ENCODE peak calls at places on chromosomes 1 and 21, in five cellular contexts. One of them, this sample, is unnamed.

GRCh38 chr21:39610705-39611104 is 2.0 kb upstream of the B3GALT5 start:
- DNase-seq in DMS153: peak; percentile 26
- DNase-seq in astrocyte of the spinal cord: peak; percentile 14
- DNase-seq in NCI-H446 treated with DMSO at 0.1 percent for 48 hours: no peak
- DNase-seq in kidney glomerular epithelial cell: peak; percentile 58
- DNase-seq in this sample: no peak

GRCh38 chr1:185670187-185670627 is 64.0 kb upstream of the HMCN1 start:
- DNase-seq in NCI-H446 treated with DMSO at 0.1 percent for 48 hours: peak; percentile 41
- DNase-seq in DMS153: peak; percentile 55
- DNase-seq in astrocyte of the spinal cord: peak; percentile 72
- DNase-seq in kidney glomerular epithelial cell: peak; percentile 62
- DNase-seq in this sample: no peak

GRCh38 chr1:57072775-57073174 is 107.0 kb upstream of the C8B start:
- DNase-seq in NCI-H446 treated with DMSO at 0.1 percent for 48 hours: no peak
- DNase-seq in astrocyte of the spinal cord: no peak
- DNase-seq in DMS153: no peak
- DNase-seq in kidney glomerular epithelial cell: no peak
- DNase-seq in this sample: no peak

GRCh38 chr21:46475296-46475695 is 16.6 kb downstream of the DIP2A start:
- DNase-seq in NCI-H446 treated with DMSO at 0.1 percent for 48 hours: no peak
- DNase-seq in DMS153: no peak
- DNase-seq in astrocyte of the spinal cord: no peak
- DNase-seq in kidney glomerular epithelial cell: no peak
- DNase-seq in this sample: no peak

GRCh38 chr1:86370627-86371026 is 25.5 kb downstream of the ODF2L start:
- DNase-seq in DMS153: no peak
- DNase-seq in NCI-H446 treated with DMSO at 0.1 percent for 48 hours: no peak
- DNase-seq in kidney glomerular epithelial cell: no peak
- DNase-seq in astrocyte of the spinal cord: peak; percentile 85
- DNase-seq in this sample: no peak

GRCh38 chr1:229272164-229273158 is 1.6 kb downstream of the RAB4A start:
- DNase-seq in NCI-H446 treated with DMSO at 0.1 percent for 48 hours: no peak
- DNase-seq in astrocyte of the spinal cord: no peak
- DNase-seq in DMS153: no peak
- DNase-seq in kidney glomerular epithelial cell: no peak
- DNase-seq in this sample: no peak

GRCh38 chr1:218584418-218585155 is 239.5 kb downstream of the TGFB2 start:
- DNase-seq in astrocyte of the spinal cord: peak; percentile 61
- DNase-seq in NCI-H446 treated with DMSO at 0.1 percent for 48 hours: no peak
- DNase-seq in DMS153: no peak
- DNase-seq in kidney glomerular epithelial cell: no peak
- DNase-seq in this sample: peak; percentile 1

GRCh38 chr1:226642421-226642820 is 93.9 kb downstream of the STUM start:
- DNase-seq in astrocyte of the spinal cord: no peak
- DNase-seq in NCI-H446 treated with DMSO at 0.1 percent for 48 hours: no peak
- DNase-seq in DMS153: no peak
- DNase-seq in kidney glomerular epithelial cell: no peak
- DNase-seq in this sample: no peak

GRCh38 chr1:63817152-63817667 is 43.4 kb downstream of the ROR1 start:
- DNase-seq in DMS153: peak; percentile 70
- DNase-seq in NCI-H446 treated with DMSO at 0.1 percent for 48 hours: peak; percentile 72
- DNase-seq in kidney glomerular epithelial cell: peak; percentile 90
- DNase-seq in astrocyte of the spinal cord: no peak
- DNase-seq in this sample: no peak

GRCh38 chr1:180136311-180136967 is 18.2 kb upstream of the QSOX1 start:
- DNase-seq in astrocyte of the spinal cord: no peak
- DNase-seq in kidney glomerular epithelial cell: no peak
- DNase-seq in DMS153: no peak
- DNase-seq in NCI-H446 treated with DMSO at 0.1 percent for 48 hours: no peak
- DNase-seq in this sample: no peak

GRCh38 chr21:46215436-46216131 is 13.0 kb downstream of the LSS start:
- DNase-seq in astrocyte of the spinal cord: no peak
- DNase-seq in kidney glomerular epithelial cell: no peak
- DNase-seq in NCI-H446 treated with DMSO at 0.1 percent for 48 hours: no peak
- DNase-seq in DMS153: no peak
- DNase-seq in this sample: no peak

GRCh38 chr1:77271851-77272250 is 10.0 kb upstream of the AK5 start:
- DNase-seq in NCI-H446 treated with DMSO at 0.1 percent for 48 hours: no peak
- DNase-seq in astrocyte of the spinal cord: peak; percentile 71
- DNase-seq in kidney glomerular epithelial cell: no peak
- DNase-seq in DMS153: no peak
- DNase-seq in this sample: no peak

This sample was measured in NCI-H524 treated with DMSO at 0.1 percent for 48 hours.